ENCODE peak calls at places on chromosome 9, in ten cellular contexts. One of them, this sample, is unnamed.

GRCh38 chr9:36991516-36992134 is 42.4 kb downstream of the PAX5 start:
- DNase-seq in CD4-positive, alpha-beta T cell: no peak
- DNase-seq in caudate nucleus: no peak
- DNase-seq in cardiac muscle cell: no peak
- DNase-seq in GM23338: peak; percentile 75
- DNase-seq in right atrium auricular region: no peak
- DNase-seq in thoracic aorta: no peak
- DNase-seq in heart right ventricle: no peak
- DNase-seq in A673: peak; percentile 60
- DNase-seq in brain microvascular endothelial cell: peak; percentile 11
- DNase-seq in this sample: no peak

GRCh38 chr9:83544002-83544698 is 5.9 kb upstream of the FRMD3 start:
- DNase-seq in CD4-positive, alpha-beta T cell: no peak
- DNase-seq in cardiac muscle cell: peak; percentile 54
- DNase-seq in thoracic aorta: no peak
- DNase-seq in caudate nucleus: no peak
- DNase-seq in right atrium auricular region: peak; percentile 61
- DNase-seq in GM23338: peak; percentile 88
- DNase-seq in brain microvascular endothelial cell: peak; percentile 57
- DNase-seq in heart right ventricle: peak; percentile 39
- DNase-seq in A673: peak; percentile 82
- DNase-seq in this sample: no peak

GRCh38 chr9:129428890-129429577 is 191.9 kb downstream of the C9orf50 start:
- DNase-seq in caudate nucleus: no peak
- DNase-seq in thoracic aorta: no peak
- DNase-seq in brain microvascular endothelial cell: no peak
- DNase-seq in right atrium auricular region: no peak
- DNase-seq in cardiac muscle cell: no peak
- DNase-seq in CD4-positive, alpha-beta T cell: no peak
- DNase-seq in GM23338: no peak
- DNase-seq in A673: no peak
- DNase-seq in heart right ventricle: no peak
- DNase-seq in this sample: no peak

GRCh38 chr9:94936411-94936810 is 209.9 kb downstream of the AOPEP start:
- DNase-seq in GM23338: no peak
- DNase-seq in caudate nucleus: no peak
- DNase-seq in thoracic aorta: no peak
- DNase-seq in A673: no peak
- DNase-seq in right atrium auricular region: no peak
- DNase-seq in cardiac muscle cell: no peak
- DNase-seq in brain microvascular endothelial cell: no peak
- DNase-seq in CD4-positive, alpha-beta T cell: no peak
- DNase-seq in heart right ventricle: no peak
- DNase-seq in this sample: no peak

GRCh38 chr9:98380065-98380681 is 124.7 kb upstream of the TBC1D2 start:
- DNase-seq in brain microvascular endothelial cell: peak; percentile 46
- DNase-seq in heart right ventricle: no peak
- DNase-seq in CD4-positive, alpha-beta T cell: no peak
- DNase-seq in caudate nucleus: no peak
- DNase-seq in GM23338: peak; percentile 68
- DNase-seq in cardiac muscle cell: peak; percentile 39
- DNase-seq in thoracic aorta: no peak
- DNase-seq in A673: peak; percentile 24
- DNase-seq in right atrium auricular region: no peak
- DNase-seq in this sample: no peak

GRCh38 chr9:133584559-133585476 is 24.4 kb downstream of the FAM163B start:
- DNase-seq in brain microvascular endothelial cell: no peak
- DNase-seq in cardiac muscle cell: no peak
- DNase-seq in A673: peak; percentile 85
- DNase-seq in GM23338: peak; percentile 69
- DNase-seq in CD4-positive, alpha-beta T cell: no peak
- DNase-seq in caudate nucleus: no peak
- DNase-seq in thoracic aorta: no peak
- DNase-seq in right atrium auricular region: no peak
- DNase-seq in heart right ventricle: no peak
- DNase-seq in this sample: no peak

GRCh38 chr9:34588671-34589370 is 703 bp downstream of the CNTFR start:
- DNase-seq in thoracic aorta: no peak
- DNase-seq in heart right ventricle: no peak
- DNase-seq in cardiac muscle cell: no peak
- DNase-seq in caudate nucleus: peak; percentile 58
- DNase-seq in A673: no peak
- DNase-seq in GM23338: peak; percentile 50
- DNase-seq in CD4-positive, alpha-beta T cell: no peak
- DNase-seq in right atrium auricular region: no peak
- DNase-seq in brain microvascular endothelial cell: no peak
- DNase-seq in this sample: peak; percentile 27

GRCh38 chr9:90838761-90839160 is 37.1 kb downstream of the SYK start:
- DNase-seq in CD4-positive, alpha-beta T cell: no peak
- DNase-seq in GM23338: no peak
- DNase-seq in brain microvascular endothelial cell: no peak
- DNase-seq in heart right ventricle: no peak
- DNase-seq in right atrium auricular region: no peak
- DNase-seq in caudate nucleus: no peak
- DNase-seq in A673: no peak
- DNase-seq in thoracic aorta: no peak
- DNase-seq in cardiac muscle cell: no peak
- DNase-seq in this sample: no peak

GRCh38 chr9:127890053-127890452 is 9.3 kb downstream of the ST6GALNAC6 start:
- DNase-seq in heart right ventricle: no peak
- DNase-seq in A673: no peak
- DNase-seq in caudate nucleus: no peak
- DNase-seq in brain microvascular endothelial cell: no peak
- DNase-seq in right atrium auricular region: no peak
- DNase-seq in thoracic aorta: no peak
- DNase-seq in GM23338: no peak
- DNase-seq in CD4-positive, alpha-beta T cell: no peak
- DNase-seq in cardiac muscle cell: no peak
- DNase-seq in this sample: no peak

GRCh38 chr9:38142201-38142600 is 73.2 kb upstream of the SHB start:
- DNase-seq in brain microvascular endothelial cell: peak; percentile 71
- DNase-seq in A673: no peak
- DNase-seq in right atrium auricular region: no peak
- DNase-seq in heart right ventricle: no peak
- DNase-seq in thoracic aorta: no peak
- DNase-seq in GM23338: no peak
- DNase-seq in caudate nucleus: no peak
- DNase-seq in cardiac muscle cell: no peak
- DNase-seq in CD4-positive, alpha-beta T cell: no peak
- DNase-seq in this sample: no peak

GRCh38 chr9:99055384-99055783 is 49.5 kb upstream of the TGFBR1 start:
- DNase-seq in brain microvascular endothelial cell: no peak
- DNase-seq in CD4-positive, alpha-beta T cell: no peak
- DNase-seq in right atrium auricular region: no peak
- DNase-seq in GM23338: no peak
- DNase-seq in thoracic aorta: no peak
- DNase-seq in heart right ventricle: no peak
- DNase-seq in caudate nucleus: no peak
- DNase-seq in cardiac muscle cell: no peak
- DNase-seq in A673: no peak
- DNase-seq in this sample: no peak

GRCh38 chr9:98316445-98317133 is 61.1 kb upstream of the TBC1D2 start:
- DNase-seq in caudate nucleus: no peak
- DNase-seq in cardiac muscle cell: no peak
- DNase-seq in thoracic aorta: no peak
- DNase-seq in heart right ventricle: no peak
- DNase-seq in right atrium auricular region: no peak
- DNase-seq in GM23338: no peak
- DNase-seq in brain microvascular endothelial cell: no peak
- DNase-seq in A673: no peak
- DNase-seq in CD4-positive, alpha-beta T cell: no peak
- DNase-seq in this sample: no peak

GRCh38 chr9:79580065-79580464 is 8.3 kb downstream of the TLE4 start:
- DNase-seq in caudate nucleus: no peak
- DNase-seq in A673: no peak
- DNase-seq in heart right ventricle: no peak
- DNase-seq in cardiac muscle cell: no peak
- DNase-seq in brain microvascular endothelial cell: no peak
- DNase-seq in thoracic aorta: no peak
- DNase-seq in CD4-positive, alpha-beta T cell: no peak
- DNase-seq in GM23338: no peak
- DNase-seq in right atrium auricular region: no peak
- DNase-seq in this sample: no peak

GRCh38 chr9:120612218-120612617 is 32.3 kb upstream of the CDK5RAP2 start:
- DNase-seq in A673: peak; percentile 11
- DNase-seq in thoracic aorta: no peak
- DNase-seq in heart right ventricle: no peak
- DNase-seq in caudate nucleus: no peak
- DNase-seq in GM23338: peak; percentile 44
- DNase-seq in right atrium auricular region: no peak
- DNase-seq in CD4-positive, alpha-beta T cell: no peak
- DNase-seq in cardiac muscle cell: peak; percentile 28
- DNase-seq in brain microvascular endothelial cell: no peak
- DNase-seq in this sample: no peak

GRCh38 chr9:98785333-98785933 is 10.9 kb downstream of the ANKS6 start:
- DNase-seq in thoracic aorta: no peak
- DNase-seq in A673: no peak
- DNase-seq in brain microvascular endothelial cell: no peak
- DNase-seq in CD4-positive, alpha-beta T cell: no peak
- DNase-seq in GM23338: no peak
- DNase-seq in cardiac muscle cell: no peak
- DNase-seq in caudate nucleus: no peak
- DNase-seq in right atrium auricular region: peak; percentile 21
- DNase-seq in heart right ventricle: no peak
- DNase-seq in this sample: no peak

GRCh38 chr9:134707731-134708671 is 66.4 kb downstream of the COL5A1 start:
- DNase-seq in CD4-positive, alpha-beta T cell: no peak
- DNase-seq in caudate nucleus: no peak
- DNase-seq in right atrium auricular region: no peak
- DNase-seq in A673: no peak
- DNase-seq in cardiac muscle cell: no peak
- DNase-seq in thoracic aorta: no peak
- DNase-seq in heart right ventricle: no peak
- DNase-seq in GM23338: no peak
- DNase-seq in brain microvascular endothelial cell: no peak
- DNase-seq in this sample: no peak
- H3K27ac ChIP-seq in CD4-positive, alpha-beta T cell: no peak overlapping the region
- H3K27ac ChIP-seq in caudate nucleus: no peak overlapping the region
- H3K27ac ChIP-seq in right atrium auricular region: peak overlapping the region; percentile 86
- H3K27ac ChIP-seq in A673: peak overlapping the region; percentile 59
- H3K27ac ChIP-seq in cardiac muscle cell: peak overlapping the region; percentile 91
- H3K27ac ChIP-seq in thoracic aorta: peak overlapping the region; percentile 76
- H3K27ac ChIP-seq in heart right ventricle: peak overlapping the region; percentile 85
- H3K27ac ChIP-seq in GM23338: no peak overlapping the region
- H3K27ac ChIP-seq in brain microvascular endothelial cell: peak overlapping the region; percentile 40
- H3K27ac ChIP-seq in this sample: no peak overlapping the region

DNA sequence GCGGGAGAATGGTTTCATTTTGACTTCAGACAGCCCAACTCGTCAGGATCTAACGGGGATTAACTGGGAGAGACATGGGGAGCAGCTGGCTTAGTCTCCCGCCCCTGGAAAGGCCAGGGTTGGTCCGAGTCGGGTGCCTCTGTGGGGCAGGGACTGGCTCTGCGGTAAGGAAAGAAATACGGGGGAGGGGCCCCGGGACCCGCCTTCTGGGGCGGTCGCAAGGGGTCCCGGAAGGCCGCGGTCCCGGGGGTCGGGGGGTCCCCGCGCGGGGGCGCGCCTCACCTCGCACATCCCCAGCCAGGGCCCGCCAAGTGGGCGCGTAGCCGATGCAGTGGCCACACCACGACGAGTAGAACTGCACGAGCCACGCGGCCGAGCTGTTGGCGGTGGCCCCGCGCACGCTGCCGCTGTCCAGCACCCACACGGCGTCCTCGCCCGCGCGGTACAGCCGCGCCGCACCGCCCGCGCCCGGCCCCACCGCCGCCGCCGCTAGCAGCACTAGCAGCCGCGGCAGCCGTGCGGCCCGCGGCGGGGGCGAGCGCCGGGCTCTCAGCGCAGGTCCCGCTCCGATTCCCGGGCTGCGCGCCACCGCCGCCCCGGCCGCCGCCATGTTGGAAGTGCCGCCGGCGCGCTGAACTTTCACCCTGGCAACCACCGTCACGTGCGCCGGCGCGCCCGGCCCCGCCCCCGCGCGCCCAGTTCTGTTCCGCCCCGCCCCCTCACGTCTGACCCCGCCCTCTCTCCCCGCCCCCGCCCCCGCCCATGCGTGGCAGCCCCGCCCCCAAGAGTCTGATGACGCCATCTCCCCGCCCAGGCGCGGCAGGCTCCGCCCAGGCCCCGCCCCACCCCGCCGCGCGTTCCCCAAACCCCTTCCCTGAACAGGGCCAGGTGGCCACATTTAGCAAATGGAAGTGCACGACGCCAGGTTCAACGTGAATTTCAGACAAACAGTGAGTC is at the start of gene QSOX2:
- DNase-seq in GM23338: peak; percentile 85
- DNase-seq in brain microvascular endothelial cell: peak; percentile 57
- DNase-seq in thoracic aorta: peak; percentile 15
- DNase-seq in heart right ventricle: peak; percentile 81
- DNase-seq in caudate nucleus: peak; percentile 88
- DNase-seq in CD4-positive, alpha-beta T cell: peak; percentile 84
- DNase-seq in A673: peak; percentile 83
- DNase-seq in right atrium auricular region: peak; percentile 82
- DNase-seq in cardiac muscle cell: peak; percentile 86
- DNase-seq in this sample: peak; percentile 70
- H3K27ac ChIP-seq in GM23338: no peak within 1 kb of the TSS
- H3K27ac ChIP-seq in brain microvascular endothelial cell: no peak within 1 kb of the TSS
- H3K27ac ChIP-seq in thoracic aorta: no peak within 1 kb of the TSS
- H3K27ac ChIP-seq in heart right ventricle: peak within 1 kb of the TSS; percentile 30
- H3K27ac ChIP-seq in caudate nucleus: peak within 1 kb of the TSS; percentile 21
- H3K27ac ChIP-seq in CD4-positive, alpha-beta T cell: peak within 1 kb of the TSS; percentile 15
- H3K27ac ChIP-seq in A673: peak within 1 kb of the TSS; percentile 79
- H3K27ac ChIP-seq in right atrium auricular region: peak within 1 kb of the TSS; percentile 26
- H3K27ac ChIP-seq in cardiac muscle cell: no peak within 1 kb of the TSS
- H3K27ac ChIP-seq in this sample: no peak within 1 kb of the TSS

GRCh38 chr9:108478871-108479332 is 376.9 kb downstream of the ACTL7B start:
- DNase-seq in CD4-positive, alpha-beta T cell: no peak
- DNase-seq in caudate nucleus: no peak
- DNase-seq in brain microvascular endothelial cell: peak; percentile 81
- DNase-seq in right atrium auricular region: no peak
- DNase-seq in A673: no peak
- DNase-seq in cardiac muscle cell: no peak
- DNase-seq in heart right ventricle: no peak
- DNase-seq in thoracic aorta: peak; percentile 15
- DNase-seq in GM23338: no peak
- DNase-seq in this sample: no peak
- H3K27ac ChIP-seq in CD4-positive, alpha-beta T cell: no peak overlapping the region
- H3K27ac ChIP-seq in caudate nucleus: no peak overlapping the region
- H3K27ac ChIP-seq in brain microvascular endothelial cell: peak overlapping the region; percentile 95
- H3K27ac ChIP-seq in right atrium auricular region: no peak overlapping the region
- H3K27ac ChIP-seq in A673: no peak overlapping the region
- H3K27ac ChIP-seq in cardiac muscle cell: no peak overlapping the region
- H3K27ac ChIP-seq in heart right ventricle: no peak overlapping the region
- H3K27ac ChIP-seq in thoracic aorta: peak overlapping the region; percentile 71
- H3K27ac ChIP-seq in GM23338: no peak overlapping the region
- H3K27ac ChIP-seq in this sample: no peak overlapping the region

DNA sequence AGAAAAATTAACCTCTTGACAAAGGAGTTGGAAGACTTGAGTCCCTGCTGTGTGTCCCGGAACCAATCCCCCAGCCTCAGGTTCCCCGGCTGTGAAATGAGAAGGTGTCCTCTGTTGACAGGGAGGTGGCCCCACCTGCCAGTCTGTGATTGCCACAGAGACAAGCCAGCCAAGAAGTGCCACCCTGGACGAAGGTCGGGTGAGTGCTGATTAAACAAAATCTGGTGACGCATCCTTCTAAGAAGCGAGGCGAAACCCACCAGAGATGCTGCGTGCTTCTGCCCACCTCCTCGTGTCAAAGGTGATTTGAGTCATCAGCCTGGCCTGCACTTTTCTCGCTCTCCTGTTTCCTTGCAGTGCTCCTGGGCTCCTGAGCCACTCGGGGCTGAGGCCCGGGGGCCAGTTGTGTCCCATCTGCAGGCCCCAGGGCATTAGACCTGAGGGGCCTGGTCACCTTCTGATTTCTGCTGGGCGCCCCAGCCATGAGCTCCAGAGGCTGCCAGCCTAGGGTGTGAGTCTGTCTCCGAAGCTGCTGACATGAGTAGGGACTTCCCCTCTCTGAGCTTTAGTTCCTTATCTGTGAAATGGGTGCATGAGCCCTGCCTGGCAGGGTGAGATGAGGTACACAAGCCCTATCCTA is 28.7 kb downstream of the NEK6 start:
- DNase-seq in GM23338: no peak
- DNase-seq in heart right ventricle: no peak
- DNase-seq in CD4-positive, alpha-beta T cell: no peak
- DNase-seq in caudate nucleus: no peak
- DNase-seq in cardiac muscle cell: no peak
- DNase-seq in thoracic aorta: no peak
- DNase-seq in A673: no peak
- DNase-seq in right atrium auricular region: no peak
- DNase-seq in brain microvascular endothelial cell: peak; percentile 88
- DNase-seq in this sample: no peak
- H3K27ac ChIP-seq in GM23338: no peak overlapping the region
- H3K27ac ChIP-seq in heart right ventricle: peak overlapping the region; percentile 62
- H3K27ac ChIP-seq in CD4-positive, alpha-beta T cell: no peak overlapping the region
- H3K27ac ChIP-seq in caudate nucleus: peak overlapping the region; percentile 92
- H3K27ac ChIP-seq in cardiac muscle cell: no peak overlapping the region
- H3K27ac ChIP-seq in thoracic aorta: peak overlapping the region; percentile 83
- H3K27ac ChIP-seq in A673: no peak overlapping the region
- H3K27ac ChIP-seq in right atrium auricular region: peak overlapping the region; percentile 71
- H3K27ac ChIP-seq in brain microvascular endothelial cell: peak overlapping the region; percentile 99
- H3K27ac ChIP-seq in this sample: no peak overlapping the region

This sample was measured in substantia nigra.